ENCODE peak calls at places on chromosomes 13 and 19, in eight cellular contexts. N, R, E, O, C, K, A and I are unnamed samples.

GRCh38 chr19:56115490-56115889 is 5.6 kb downstream of the ZNF787 start:
- DNase-seq in E (no peak), N (no peak), O (no peak), A (no peak), C (no peak), R (no peak), K (no peak), I (no peak)

GRCh38 chr19:18496167-18496979 is 25.5 kb downstream of the ELL start:
- DNase-seq in O (peak), C (peak), A (peak), R (peak), E (no peak), K (peak), N (peak), I (no peak)

GRCh38 chr13:75251188-75251587 is 230.8 kb downstream of the TBC1D4 start:
- DNase-seq in O (no peak), R (no peak), A (no peak), K (peak), C (no peak), E (no peak), N (no peak), I (no peak)

GRCh38 chr13:25860862-25861261 is 191.0 kb downstream of the SHISA2 start:
- DNase-seq in A (no peak), O (no peak), R (no peak), K (peak), C (no peak), E (no peak), N (peak), I (no peak)

GRCh38 chr13:25276748-25277147 is 10.5 kb downstream of the MTMR6 start:
- DNase-seq in K (no peak), A (no peak), R (no peak), N (peak), E (no peak), O (no peak), C (no peak), I (no peak)

GRCh38 chr13:47188802-47189201 is 291.9 kb upstream of the HTR2A start:
- DNase-seq in A (no peak), C (no peak), K (peak), N (no peak), R (no peak), O (no peak), E (no peak), I (no peak)

GRCh38 chr19:10532457-10532856 is 11.2 kb upstream of the ATG4D start:
- DNase-seq in C (no peak), K (no peak), N (no peak), A (no peak), E (no peak), O (no peak), R (no peak), I (no peak)

GRCh38 chr19:20179946-20180345 is 12.9 kb downstream of the ZNF486 start:
- DNase-seq in N (no peak), A (no peak), O (no peak), R (no peak), E (no peak), K (no peak), C (no peak), I (no peak)

GRCh38 chr13:61795580-61795979 is 379.9 kb upstream of the PCDH20 start:
- DNase-seq in C (no peak), A (no peak), R (no peak), N (no peak), E (no peak), K (no peak), O (no peak), I (no peak)

GRCh38 chr13:107124730-107125129 is 556.8 kb upstream of the ARGLU1 start:
- DNase-seq in R (no peak), E (no peak), C (no peak), A (no peak), N (no peak), O (no peak), K (no peak), I (no peak)